ENCODE peak calls at places on chromosomes 3 and 15, in nine cellular contexts. E is A549, C is GM10248, Q is PC-3, H is fibroblast of mammary gland, U is bronchial epithelial cell, O is brain microvascular endothelial cell, M is AG04450, K is fibroblast of pulmonary artery. L is an unnamed sample.

GRCh38 chr3:191894406-191894805 is 433.4 kb downstream of the PYDC2 start:
- DNase-seq in E (no peak), H (no peak), C (no peak), K (no peak), U (no peak), M (no peak), O (no peak), Q (no peak), L (no peak)

GRCh38 chr3:129054605-129055104 is 5.9 kb upstream of the GP9 start:
- DNase-seq in H (no peak), C (no peak), Q (no peak), U (no peak), E (no peak), O (peak; percentile 20), M (no peak), K (no peak), L (no peak)

GRCh38 chr3:66441124-66441523 is 59.7 kb downstream of the LRIG1 start:
- DNase-seq in U (peak; percentile 82), O (no peak), C (no peak), Q (peak; percentile 34), E (no peak), K (peak; percentile 37), H (peak; percentile 61), M (no peak), L (no peak)

GRCh38 chr3:76938962-76939361 is 100.9 kb upstream of the ROBO2 start:
- DNase-seq in E (no peak), C (no peak), Q (no peak), H (no peak), O (no peak), M (no peak), U (no peak), K (no peak), L (no peak)

GRCh38 chr3:151259664-151260063 is 18.7 kb downstream of the P2RY14 start:
- DNase-seq in O (no peak), H (no peak), K (no peak), C (no peak), M (peak; percentile 10), E (no peak), U (no peak), Q (no peak), L (no peak)

GRCh38 chr3:10758304-10759037 is 57.6 kb upstream of the SLC6A11 start:
- DNase-seq in H (peak; percentile 65), Q (peak; percentile 84), E (peak; percentile 87), M (peak; percentile 36), U (peak; percentile 74), O (peak; percentile 39), C (peak; percentile 72), K (peak; percentile 78), L (peak; percentile 77)

GRCh38 chr15:101439920-101440319 is 49.6 kb downstream of the PCSK6 start:
- DNase-seq in M (no peak), Q (peak; percentile 35), U (no peak), C (no peak), K (peak; percentile 78), E (no peak), H (peak; percentile 80), O (no peak), L (no peak)

GRCh38 chr15:88701561-88702095 is 62.8 kb downstream of the ISG20 start:
- DNase-seq in Q (peak; percentile 47), H (no peak), K (peak; percentile 11), E (peak; percentile 34), M (no peak), C (peak; percentile 65), U (no peak), O (no peak), L (peak; percentile 66)

GRCh38 chr15:40850576-40851112 is 6.8 kb downstream of the SPINT1 start:
- DNase-seq in U (no peak), Q (no peak), C (no peak), H (no peak), K (no peak), O (no peak), M (no peak), E (no peak), L (no peak)

GRCh38 chr3:37743974-37744373 is 117.7 kb upstream of the CTDSPL start:
- DNase-seq in O (no peak), H (no peak), E (no peak), C (no peak), K (no peak), M (no peak), Q (no peak), U (no peak), L (no peak)

GRCh38 chr3:177591371-177591770 is 394.1 kb upstream of the TBL1XR1 start:
- DNase-seq in H (peak; percentile 70), C (no peak), E (no peak), U (peak; percentile 99), O (no peak), K (no peak), Q (no peak), M (no peak), L (no peak)

GRCh38 chr15:36769110-36769509 is 189.7 kb downstream of the CDIN1 start:
- DNase-seq in H (peak; percentile 48), K (peak; percentile 56), U (no peak), E (no peak), Q (peak; percentile 55), C (no peak), O (peak; percentile 32), M (peak; percentile 32), L (no peak)

GRCh38 chr3:4926892-4927291 is 52.3 kb upstream of the BHLHE40 start:
- DNase-seq in M (no peak), O (no peak), E (no peak), U (no peak), H (no peak), K (no peak), C (no peak), Q (no peak), L (no peak)

GRCh38 chr15:90062729-90063684 is 39.3 kb downstream of the IDH2 start:
- DNase-seq in K (no peak), Q (no peak), E (no peak), M (no peak), H (no peak), O (no peak), C (no peak), U (no peak), L (no peak)

GRCh38 chr3:189148090-189148507 is 23.7 kb upstream of the TPRG1 start:
- DNase-seq in H (peak; percentile 73), K (peak; percentile 78), C (peak; percentile 56), O (peak; percentile 54), E (peak; percentile 26), M (peak; percentile 27), Q (peak; percentile 82), U (peak; percentile 53), L (peak; percentile 52)

GRCh38 chr15:84598993-84599392 is 1.8 kb upstream of the ZSCAN2 start:
- DNase-seq in O (peak; percentile 58), U (peak; percentile 48), K (peak; percentile 77), C (no peak), E (peak; percentile 95), Q (peak; percentile 62), M (peak; percentile 20), H (peak; percentile 74), L (peak; percentile 58)

GRCh38 chr3:12644297-12644937 is 19.5 kb downstream of the RAF1 start:
- DNase-seq in U (peak; percentile 16), K (peak; percentile 71), M (no peak), O (peak; percentile 52), C (no peak), H (peak; percentile 69), E (no peak), Q (no peak), L (no peak)

GRCh38 chr3:14405886-14406238 is 3.5 kb downstream of the SLC6A6 start:
- DNase-seq in O (no peak), U (no peak), H (no peak), K (no peak), C (no peak), M (no peak), E (no peak), Q (peak; percentile 37), L (no peak)

GRCh38 chr3:13612829-13613228 is 63.9 kb downstream of the FBLN2 start:
- DNase-seq in C (no peak), H (peak; percentile 51), E (no peak), K (no peak), O (no peak), M (no peak), Q (no peak), U (peak; percentile 62), L (no peak)

GRCh38 chr3:42666022-42666421 is 12.5 kb downstream of the ZBTB47 start:
- DNase-seq in E (no peak), Q (no peak), O (no peak), M (no peak), C (peak; percentile 12), H (no peak), K (no peak), U (no peak), L (no peak)

GRCh38 chr15:62742409-62743171 is 300.0 kb upstream of the TPM1 start:
- DNase-seq in M (peak; percentile 73), K (peak; percentile 93), H (peak; percentile 98), E (peak; percentile 70), O (peak; percentile 48), C (peak; percentile 60), Q (peak; percentile 63), U (peak; percentile 71), L (peak; percentile 67)

GRCh38 chr3:55180936-55181535 is 253.2 kb upstream of the LRTM1 start:
- DNase-seq in E (no peak), H (peak; percentile 76), O (peak; percentile 51), Q (peak; percentile 73), C (peak; percentile 51), K (peak; percentile 70), U (peak; percentile 34), M (no peak), L (peak; percentile 52)

DNA sequence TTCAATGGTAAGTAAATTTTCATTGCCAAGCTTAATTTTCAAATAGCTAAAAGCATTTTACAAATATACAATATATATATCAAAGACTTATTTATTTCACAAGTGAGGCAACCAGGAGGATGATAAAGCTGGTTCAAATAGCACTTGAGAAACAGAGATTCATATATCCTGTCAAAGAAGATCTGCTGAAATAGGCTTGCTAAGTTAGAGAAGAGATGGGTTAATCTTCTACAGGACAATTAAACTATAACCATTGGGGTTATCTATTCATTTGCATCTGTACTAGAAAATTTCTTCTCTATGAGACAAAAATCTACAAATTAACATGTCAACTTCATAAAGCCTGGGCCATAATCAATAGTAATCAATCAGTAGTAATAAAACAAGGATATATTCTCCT is 637.7 kb upstream of the UBE2E2 start:
- DNase-seq in M (no peak), K (no peak), Q (no peak), C (no peak), U (no peak), H (no peak), E (no peak), O (no peak), L (no peak)
- TF ChIP-seq CTCF in M (no peak), K (no peak), Q (no peak), C (no peak), U (no peak), H (no peak), E (no peak), O (no peak), L (no peak)

GRCh38 chr3:134886991-134887390 is 91.9 kb downstream of the EPHB1 start:
- DNase-seq in O (no peak), C (no peak), M (no peak), U (no peak), E (no peak), Q (no peak), H (no peak), K (no peak), L (no peak)
- TF ChIP-seq CTCF in O (no peak), C (no peak), M (no peak), U (no peak), E (no peak), Q (no peak), H (no peak), K (no peak), L (no peak)

GRCh38 chr3:166472015-166472414 is 634.8 kb upstream of the BCHE start:
- DNase-seq in M (no peak), K (no peak), O (no peak), C (no peak), Q (no peak), E (no peak), H (no peak), U (no peak), L (no peak)
- TF ChIP-seq CTCF in M (no peak), K (no peak), O (no peak), C (no peak), Q (no peak), E (no peak), H (no peak), U (no peak), L (no peak)

GRCh38 chr3:145767909-145768308 is 393.1 kb downstream of the PLOD2 start:
- DNase-seq in M (no peak), U (peak; percentile 18), H (peak; percentile 13), E (no peak), K (peak; percentile 26), O (no peak), C (no peak), Q (peak; percentile 23), L (no peak)
- TF ChIP-seq CTCF in M (peak; percentile 39), U (no peak), H (peak; percentile 32), E (peak; percentile 32), K (peak; percentile 39), O (no peak), C (no peak), Q (peak; percentile 54), L (no peak)